ENCODE peak calls at places on chromosomes 12 and 14, in four cellular contexts. Y, R, Q and H are unnamed samples.
A peak's percentile ranks its signal among the peaks of the same experiment; 100 is the strongest.

GRCh38 chr12:70796989-70797388 is 123.5 kb downstream of the PTPRR start:
- DNase-seq in Q (no peak), R (no peak), Y (no peak), H (no peak)

GRCh38 chr12:50003595-50003994 is 21.7 kb downstream of the RACGAP1 start:
- DNase-seq in Y (no peak), Q (no peak), R (no peak), H (no peak)

GRCh38 chr12:12081836-12082497 is 11.2 kb downstream of the BCL2L14 start:
- DNase-seq in R (no peak), Q (peak; percentile 70), Y (peak; percentile 57), H (peak; percentile 31)

GRCh38 chr12:51345681-51346080 is 798 bp downstream of the CELA1 start:
- DNase-seq in Y (peak; percentile 60), R (no peak), Q (no peak), H (no peak)

GRCh38 chr12:53065470-53065869 is 13.7 kb downstream of the SPRYD3 start:
- DNase-seq in Q (no peak), Y (no peak), R (peak; percentile 8), H (no peak)

GRCh38 chr14:99258341-99258781 is 13.6 kb downstream of the BCL11B start:
- DNase-seq in Y (no peak), Q (no peak), R (peak; percentile 53), H (no peak)

GRCh38 chr12:95637471-95638155 is 86.3 kb upstream of the USP44 start:
- DNase-seq in R (no peak), Y (no peak), Q (no peak), H (no peak)

GRCh38 chr12:111390894-111391293 is 14.8 kb upstream of the SH2B3 start:
- DNase-seq in Q (no peak), R (no peak), Y (no peak), H (no peak)

GRCh38 chr12:50234347-50234746 is 49.0 kb downstream of the LIMA1 start:
- DNase-seq in Y (peak; percentile 66), R (no peak), Q (no peak), H (no peak)

GRCh38 chr14:94769413-94770250 is at the start of gene GSC:
- DNase-seq in Q (no peak), R (peak; percentile 70), Y (no peak), H (peak; percentile 71)

GRCh38 chr14:47442206-47442605 is 233.2 kb downstream of the MDGA2 start:
- DNase-seq in Q (peak; percentile 35), Y (no peak), R (peak; percentile 23), H (peak; percentile 35)

GRCh38 chr12:86666311-86666710 is 410.1 kb upstream of the MGAT4C start:
- DNase-seq in R (no peak), Q (no peak), Y (no peak), H (no peak)

GRCh38 chr14:90483551-90483950 is 86.7 kb downstream of the CALM1 start:
- DNase-seq in Q (no peak), R (no peak), Y (no peak), H (no peak)

GRCh38 chr14:97707603-97708002 is 910.4 kb downstream of the VRK1 start:
- DNase-seq in R (no peak), Q (no peak), Y (no peak), H (no peak)

GRCh38 chr12:47758834-47759690 is at the start of gene RAPGEF3:
- DNase-seq in Q (peak; percentile 49), Y (peak; percentile 93), R (peak; percentile 74), H (peak; percentile 83)

GRCh38 chr14:72751276-72752033 is 142.4 kb downstream of the DPF3 start:
- DNase-seq in Q (no peak), R (no peak), Y (no peak), H (no peak)

GRCh38 chr12:48794870-48795269 is 6.0 kb upstream of the ADCY6 start:
- DNase-seq in R (no peak), Y (no peak), Q (no peak), H (no peak)

GRCh38 chr12:13038491-13039161 is 5.6 kb upstream of the FAM234B start:
- DNase-seq in R (no peak), Q (no peak), Y (no peak), H (no peak)

GRCh38 chr12:114703060-114703493 is 19.1 kb upstream of the TBX3 start:
- DNase-seq in R (no peak), Q (peak; percentile 46), Y (no peak), H (no peak)

GRCh38 chr12:54050479-54050805 is 3.2 kb upstream of the HOXC4 start:
- DNase-seq in R (no peak), Q (no peak), Y (no peak), H (no peak)

DNA sequence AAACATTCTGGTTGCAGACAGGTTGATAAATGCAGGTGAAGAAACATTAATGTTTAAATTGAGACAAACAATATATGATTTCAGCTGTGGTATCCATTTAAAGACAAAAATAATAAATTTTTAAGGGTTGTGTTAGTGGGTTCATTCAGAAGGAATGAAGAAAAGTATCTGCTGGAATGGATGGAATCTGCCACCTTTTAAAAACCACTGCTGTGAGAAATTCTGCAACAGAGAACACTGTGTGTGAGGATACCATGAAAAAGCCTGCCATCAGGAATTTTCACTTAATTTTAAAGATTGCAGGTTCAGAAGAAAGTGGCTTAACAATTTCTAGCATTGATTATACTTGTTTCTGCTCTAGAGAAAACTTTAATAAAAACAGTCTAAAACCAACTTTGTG is 184.6 kb upstream of the SOX5 start:
- DNase-seq in Y (no peak), Q (no peak), R (no peak), H (no peak)
- TF ChIP-seq ELF4 in Y (no peak), Q (no peak), R (no peak), H (no peak)

GRCh38 chr14:67886221-67886620 is 66.6 kb downstream of the RAD51B start:
- DNase-seq in Q (no peak), Y (no peak), R (no peak), H (no peak)

GRCh38 chr14:67882973-67883372 is 63.4 kb downstream of the RAD51B start:
- DNase-seq in Q (no peak), R (no peak), Y (no peak), H (no peak)

GRCh38 chr14:67887478-67887877 is 67.9 kb downstream of the RAD51B start:
- DNase-seq in Q (no peak), R (no peak), Y (no peak), H (no peak)

GRCh38 chr14:67881225-67881624 is 61.6 kb downstream of the RAD51B start:
- DNase-seq in Q (no peak), Y (no peak), R (no peak), H (no peak)

GRCh38 chr14:67883717-67884116 is 64.1 kb downstream of the RAD51B start:
- DNase-seq in R (no peak), Y (no peak), Q (no peak), H (no peak)
- TF ChIP-seq ELF4 in R (no peak), Y (no peak), Q (no peak), H (no peak)

GRCh38 chr14:93132472-93133065 is 16.8 kb upstream of the ITPK1 start:
- DNase-seq in Y (no peak), Q (peak; percentile 70), R (no peak), H (peak; percentile 50)

GRCh38 chr14:93133476-93133875 is 17.8 kb upstream of the ITPK1 start:
- DNase-seq in Y (no peak), R (no peak), Q (no peak), H (no peak)

GRCh38 chr14:93137864-93138263 is 22.1 kb upstream of the ITPK1 start:
- DNase-seq in R (peak; percentile 35), Y (peak; percentile 47), Q (peak; percentile 56), H (peak; percentile 41)

GRCh38 chr14:93136009-93136408 is 20.3 kb upstream of the ITPK1 start:
- DNase-seq in Y (no peak), Q (no peak), R (no peak), H (no peak)

DNA sequence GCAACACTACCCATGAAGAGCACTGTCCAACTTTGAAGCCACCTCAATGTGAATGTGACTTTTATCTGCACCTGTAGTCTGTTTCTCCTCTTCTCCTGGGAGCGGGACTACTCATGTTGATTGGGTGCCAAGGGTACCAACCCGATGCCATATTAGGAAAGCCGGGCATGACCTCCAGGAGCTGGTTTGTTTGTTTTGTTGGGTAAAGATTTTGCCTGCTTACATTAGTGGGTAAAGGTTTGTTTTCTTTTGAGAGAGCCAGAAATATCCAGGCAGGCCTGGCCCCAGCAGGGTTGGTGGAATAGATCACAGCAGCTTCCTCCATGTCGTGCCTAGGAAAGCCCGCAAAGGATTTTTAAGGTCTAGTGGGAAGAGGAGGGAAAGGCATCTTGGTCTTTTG is 19.7 kb upstream of the ITPK1 start:
- DNase-seq in Y (no peak), R (no peak), Q (no peak), H (no peak)
- TF ChIP-seq ELF4 in Y (no peak), R (no peak), Q (no peak), H (no peak)

GRCh38 chr14:102717211-102717610 is 60.0 kb upstream of the TRAF3 start:
- DNase-seq in Q (no peak), R (no peak), Y (peak; percentile 17), H (no peak)
- TF ChIP-seq ELF4 in Q (no peak), R (no peak), Y (no peak), H (no peak)

GRCh38 chr12:9699269-9699897 is 29.9 kb downstream of the CLEC2D start:
- DNase-seq in R (no peak), Q (no peak), Y (no peak), H (no peak)
- TF ChIP-seq ELF4 in R (no peak), Q (no peak), Y (no peak), H (no peak)

GRCh38 chr12:56346663-56347062 is 8.0 kb downstream of the IL23A start:
- DNase-seq in Y (no peak), Q (no peak), R (peak; percentile 62), H (no peak)
- TF ChIP-seq ELF4 in Y (no peak), Q (no peak), R (no peak), H (no peak)

GRCh38 chr12:107329569-107330324 is 236.4 kb upstream of the CRY1 start:
- DNase-seq in R (no peak), Y (no peak), Q (no peak), H (no peak)
- TF ChIP-seq ELF4 in R (no peak), Y (no peak), Q (no peak), H (no peak)

DNA sequence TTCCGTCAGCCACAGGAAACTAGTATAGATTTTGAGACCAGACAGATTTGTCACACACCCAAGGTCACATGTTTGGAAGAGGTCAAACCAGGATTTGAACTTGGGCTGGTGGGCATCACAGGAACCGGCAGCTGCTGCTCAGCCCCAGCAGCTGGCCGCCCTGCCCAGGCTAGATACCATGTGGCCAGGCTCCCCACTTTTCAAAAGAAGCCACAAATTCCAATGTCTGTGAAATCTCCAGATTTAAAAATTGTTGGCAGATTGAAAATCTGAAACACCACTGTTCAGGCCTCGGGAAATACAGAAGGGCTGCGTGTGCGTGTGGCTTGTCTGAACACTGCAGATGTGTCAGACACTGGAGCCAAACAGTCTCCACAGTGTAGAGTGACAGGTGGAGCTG is 30.4 kb downstream of the MMAB start:
- DNase-seq in R (no peak), Y (no peak), Q (no peak), H (no peak)
- TF ChIP-seq ELF4 in R (no peak), Y (no peak), Q (no peak), H (no peak)